ENCODE peak calls at places on chromosomes 2 and 18, in ten cellular contexts. One of them, this sample, is unnamed.

GRCh38 chr2:11775384-11775783 is 29.0 kb downstream of the LPIN1 start:
- DNase-seq in pancreas: no peak
- DNase-seq in heart left ventricle: no peak
- DNase-seq in mesendoderm: no peak
- DNase-seq in substantia nigra: no peak
- DNase-seq in GM23248: peak; percentile 78
- DNase-seq in CD8-positive, alpha-beta memory T cell: no peak
- DNase-seq in ovary: no peak
- DNase-seq in CD4-positive, alpha-beta T cell: no peak
- DNase-seq in tibial artery: no peak
- DNase-seq in this sample: no peak

GRCh38 chr2:31207790-31208189 is 9.5 kb downstream of the CAPN14 start:
- DNase-seq in heart left ventricle: no peak
- DNase-seq in tibial artery: no peak
- DNase-seq in GM23248: no peak
- DNase-seq in mesendoderm: peak; percentile 97
- DNase-seq in CD4-positive, alpha-beta T cell: no peak
- DNase-seq in ovary: no peak
- DNase-seq in substantia nigra: no peak
- DNase-seq in CD8-positive, alpha-beta memory T cell: no peak
- DNase-seq in pancreas: no peak
- DNase-seq in this sample: no peak

GRCh38 chr2:6083131-6083530 is 390.9 kb downstream of the SOX11 start:
- DNase-seq in CD8-positive, alpha-beta memory T cell: no peak
- DNase-seq in substantia nigra: no peak
- DNase-seq in heart left ventricle: no peak
- DNase-seq in tibial artery: no peak
- DNase-seq in GM23248: no peak
- DNase-seq in pancreas: no peak
- DNase-seq in mesendoderm: no peak
- DNase-seq in ovary: no peak
- DNase-seq in CD4-positive, alpha-beta T cell: no peak
- DNase-seq in this sample: no peak

GRCh38 chr2:161424179-161424763 is 8.2 kb downstream of the TBR1 start:
- DNase-seq in CD8-positive, alpha-beta memory T cell: no peak
- DNase-seq in CD4-positive, alpha-beta T cell: no peak
- DNase-seq in heart left ventricle: no peak
- DNase-seq in pancreas: no peak
- DNase-seq in GM23248: no peak
- DNase-seq in tibial artery: no peak
- DNase-seq in substantia nigra: no peak
- DNase-seq in mesendoderm: peak; percentile 49
- DNase-seq in ovary: no peak
- DNase-seq in this sample: no peak

GRCh38 chr2:38263293-38263692 is 113.8 kb downstream of the ATL2 start:
- DNase-seq in ovary: no peak
- DNase-seq in tibial artery: no peak
- DNase-seq in pancreas: no peak
- DNase-seq in mesendoderm: no peak
- DNase-seq in heart left ventricle: no peak
- DNase-seq in GM23248: no peak
- DNase-seq in CD8-positive, alpha-beta memory T cell: no peak
- DNase-seq in substantia nigra: no peak
- DNase-seq in CD4-positive, alpha-beta T cell: no peak
- DNase-seq in this sample: no peak

GRCh38 chr18:9429662-9429993 is 45.7 kb upstream of the RALBP1 start:
- DNase-seq in tibial artery: no peak
- DNase-seq in ovary: no peak
- DNase-seq in CD8-positive, alpha-beta memory T cell: no peak
- DNase-seq in pancreas: no peak
- DNase-seq in CD4-positive, alpha-beta T cell: no peak
- DNase-seq in mesendoderm: no peak
- DNase-seq in GM23248: peak; percentile 65
- DNase-seq in heart left ventricle: no peak
- DNase-seq in substantia nigra: no peak
- DNase-seq in this sample: no peak

GRCh38 chr18:78587626-78588600 is 391.7 kb upstream of the SALL3 start:
- DNase-seq in ovary: no peak
- DNase-seq in heart left ventricle: no peak
- DNase-seq in mesendoderm: no peak
- DNase-seq in tibial artery: no peak
- DNase-seq in pancreas: no peak
- DNase-seq in substantia nigra: no peak
- DNase-seq in GM23248: no peak
- DNase-seq in CD4-positive, alpha-beta T cell: no peak
- DNase-seq in CD8-positive, alpha-beta memory T cell: no peak
- DNase-seq in this sample: no peak

GRCh38 chr2:85862426-85862825 is 26.4 kb downstream of the ST3GAL5 start:
- DNase-seq in GM23248: no peak
- DNase-seq in substantia nigra: no peak
- DNase-seq in heart left ventricle: no peak
- DNase-seq in ovary: no peak
- DNase-seq in mesendoderm: no peak
- DNase-seq in CD4-positive, alpha-beta T cell: no peak
- DNase-seq in tibial artery: no peak
- DNase-seq in CD8-positive, alpha-beta memory T cell: peak; percentile 70
- DNase-seq in pancreas: no peak
- DNase-seq in this sample: no peak

GRCh38 chr2:46170011-46170410 is 127.2 kb upstream of the EPAS1 start:
- DNase-seq in tibial artery: no peak
- DNase-seq in mesendoderm: no peak
- DNase-seq in CD8-positive, alpha-beta memory T cell: no peak
- DNase-seq in ovary: no peak
- DNase-seq in CD4-positive, alpha-beta T cell: no peak
- DNase-seq in heart left ventricle: no peak
- DNase-seq in GM23248: no peak
- DNase-seq in substantia nigra: no peak
- DNase-seq in pancreas: no peak
- DNase-seq in this sample: no peak

GRCh38 chr2:11495844-11496271 is 29.9 kb upstream of the E2F6 start:
- DNase-seq in tibial artery: no peak
- DNase-seq in mesendoderm: peak; percentile 82
- DNase-seq in pancreas: no peak
- DNase-seq in CD4-positive, alpha-beta T cell: no peak
- DNase-seq in heart left ventricle: peak; percentile 47
- DNase-seq in GM23248: no peak
- DNase-seq in CD8-positive, alpha-beta memory T cell: no peak
- DNase-seq in ovary: peak; percentile 82
- DNase-seq in substantia nigra: peak; percentile 41
- DNase-seq in this sample: peak; percentile 44

GRCh38 chr2:173034143-173034542 is 41.5 kb upstream of the MAP3K20 start:
- DNase-seq in pancreas: no peak
- DNase-seq in ovary: no peak
- DNase-seq in tibial artery: no peak
- DNase-seq in CD8-positive, alpha-beta memory T cell: no peak
- DNase-seq in substantia nigra: no peak
- DNase-seq in GM23248: no peak
- DNase-seq in CD4-positive, alpha-beta T cell: no peak
- DNase-seq in heart left ventricle: peak; percentile 51
- DNase-seq in mesendoderm: no peak
- DNase-seq in this sample: no peak

GRCh38 chr2:164803772-164804466 is 37.7 kb downstream of the COBLL1 start:
- DNase-seq in mesendoderm: peak; percentile 93
- DNase-seq in GM23248: peak; percentile 66
- DNase-seq in tibial artery: no peak
- DNase-seq in heart left ventricle: no peak
- DNase-seq in substantia nigra: no peak
- DNase-seq in CD4-positive, alpha-beta T cell: no peak
- DNase-seq in ovary: no peak
- DNase-seq in pancreas: no peak
- DNase-seq in CD8-positive, alpha-beta memory T cell: no peak
- DNase-seq in this sample: no peak

DNA sequence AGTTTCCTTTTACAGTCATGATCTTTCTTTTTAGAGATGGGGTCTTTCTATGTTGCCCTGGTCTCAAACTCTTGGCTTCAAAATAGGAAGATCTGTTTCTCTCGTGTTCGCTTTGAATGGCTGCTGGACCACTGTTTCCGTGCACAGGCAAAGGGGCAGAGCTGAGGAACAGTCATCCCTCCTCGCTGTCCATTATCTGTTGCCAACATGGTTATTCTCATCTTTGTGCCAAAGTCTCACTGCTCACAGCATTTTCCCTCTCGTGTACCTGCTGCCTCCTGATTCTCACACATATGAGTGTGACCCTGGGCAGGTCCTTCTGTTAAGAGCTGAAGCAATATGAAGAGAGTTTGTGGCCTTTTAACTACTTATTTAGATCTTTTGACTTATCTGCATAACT is 28.0 kb upstream of the CCNYL1 start:
- DNase-seq in heart left ventricle: no peak
- DNase-seq in CD4-positive, alpha-beta T cell: no peak
- DNase-seq in CD8-positive, alpha-beta memory T cell: no peak
- DNase-seq in pancreas: no peak
- DNase-seq in substantia nigra: no peak
- DNase-seq in ovary: no peak
- DNase-seq in tibial artery: no peak
- DNase-seq in mesendoderm: no peak
- DNase-seq in GM23248: no peak
- DNase-seq in this sample: no peak
- H3K27ac ChIP-seq in heart left ventricle: no peak overlapping the region
- H3K27ac ChIP-seq in CD4-positive, alpha-beta T cell: no peak overlapping the region
- H3K27ac ChIP-seq in CD8-positive, alpha-beta memory T cell: no peak overlapping the region
- H3K27ac ChIP-seq in pancreas: no peak overlapping the region
- H3K27ac ChIP-seq in substantia nigra: no peak overlapping the region
- H3K27ac ChIP-seq in ovary: no peak overlapping the region
- H3K27ac ChIP-seq in tibial artery: no peak overlapping the region
- H3K27ac ChIP-seq in mesendoderm: no peak overlapping the region
- H3K27ac ChIP-seq in GM23248: no peak overlapping the region
- H3K27ac ChIP-seq in this sample: no peak overlapping the region

GRCh38 chr18:34543356-34543755 is 166.7 kb upstream of the DTNA start:
- DNase-seq in ovary: no peak
- DNase-seq in CD4-positive, alpha-beta T cell: no peak
- DNase-seq in pancreas: peak; percentile 52
- DNase-seq in mesendoderm: no peak
- DNase-seq in tibial artery: no peak
- DNase-seq in CD8-positive, alpha-beta memory T cell: no peak
- DNase-seq in heart left ventricle: no peak
- DNase-seq in substantia nigra: no peak
- DNase-seq in GM23248: no peak
- DNase-seq in this sample: no peak
- H3K27ac ChIP-seq in ovary: no peak overlapping the region
- H3K27ac ChIP-seq in CD4-positive, alpha-beta T cell: no peak overlapping the region
- H3K27ac ChIP-seq in pancreas: peak overlapping the region; percentile 84
- H3K27ac ChIP-seq in mesendoderm: no peak overlapping the region
- H3K27ac ChIP-seq in tibial artery: no peak overlapping the region
- H3K27ac ChIP-seq in CD8-positive, alpha-beta memory T cell: no peak overlapping the region
- H3K27ac ChIP-seq in heart left ventricle: no peak overlapping the region
- H3K27ac ChIP-seq in substantia nigra: no peak overlapping the region
- H3K27ac ChIP-seq in GM23248: no peak overlapping the region
- H3K27ac ChIP-seq in this sample: no peak overlapping the region

GRCh38 chr2:28164280-28164801 is 228.3 kb upstream of the FOSL2 start:
- DNase-seq in pancreas: no peak
- DNase-seq in tibial artery: no peak
- DNase-seq in heart left ventricle: peak; percentile 50
- DNase-seq in mesendoderm: no peak
- DNase-seq in CD8-positive, alpha-beta memory T cell: no peak
- DNase-seq in GM23248: no peak
- DNase-seq in ovary: no peak
- DNase-seq in CD4-positive, alpha-beta T cell: no peak
- DNase-seq in substantia nigra: no peak
- DNase-seq in this sample: no peak

GRCh38 chr2:28163028-28163427 is 229.6 kb upstream of the FOSL2 start:
- DNase-seq in substantia nigra: no peak
- DNase-seq in GM23248: no peak
- DNase-seq in pancreas: no peak
- DNase-seq in tibial artery: no peak
- DNase-seq in heart left ventricle: no peak
- DNase-seq in ovary: no peak
- DNase-seq in CD8-positive, alpha-beta memory T cell: no peak
- DNase-seq in CD4-positive, alpha-beta T cell: no peak
- DNase-seq in mesendoderm: no peak
- DNase-seq in this sample: no peak

GRCh38 chr2:28162538-28162937 is 230.1 kb upstream of the FOSL2 start:
- DNase-seq in CD4-positive, alpha-beta T cell: no peak
- DNase-seq in GM23248: no peak
- DNase-seq in tibial artery: no peak
- DNase-seq in CD8-positive, alpha-beta memory T cell: no peak
- DNase-seq in substantia nigra: no peak
- DNase-seq in pancreas: no peak
- DNase-seq in heart left ventricle: no peak
- DNase-seq in mesendoderm: no peak
- DNase-seq in ovary: no peak
- DNase-seq in this sample: no peak

GRCh38 chr2:28165087-28165652 is 227.5 kb upstream of the FOSL2 start:
- DNase-seq in substantia nigra: no peak
- DNase-seq in CD8-positive, alpha-beta memory T cell: no peak
- DNase-seq in CD4-positive, alpha-beta T cell: no peak
- DNase-seq in heart left ventricle: no peak
- DNase-seq in tibial artery: no peak
- DNase-seq in pancreas: no peak
- DNase-seq in ovary: no peak
- DNase-seq in mesendoderm: no peak
- DNase-seq in GM23248: no peak
- DNase-seq in this sample: no peak

GRCh38 chr2:28163627-28164279 is 228.9 kb upstream of the FOSL2 start:
- DNase-seq in GM23248: no peak
- DNase-seq in CD4-positive, alpha-beta T cell: no peak
- DNase-seq in substantia nigra: no peak
- DNase-seq in mesendoderm: no peak
- DNase-seq in CD8-positive, alpha-beta memory T cell: no peak
- DNase-seq in ovary: no peak
- DNase-seq in tibial artery: no peak
- DNase-seq in heart left ventricle: no peak
- DNase-seq in pancreas: no peak
- DNase-seq in this sample: no peak
- H3K27ac ChIP-seq in GM23248: no peak overlapping the region
- H3K27ac ChIP-seq in CD4-positive, alpha-beta T cell: no peak overlapping the region
- H3K27ac ChIP-seq in substantia nigra: no peak overlapping the region
- H3K27ac ChIP-seq in mesendoderm: no peak overlapping the region
- H3K27ac ChIP-seq in CD8-positive, alpha-beta memory T cell: no peak overlapping the region
- H3K27ac ChIP-seq in ovary: peak overlapping the region; percentile 16
- H3K27ac ChIP-seq in tibial artery: no peak overlapping the region
- H3K27ac ChIP-seq in heart left ventricle: peak overlapping the region; percentile 64
- H3K27ac ChIP-seq in pancreas: no peak overlapping the region
- H3K27ac ChIP-seq in this sample: no peak overlapping the region

DNA sequence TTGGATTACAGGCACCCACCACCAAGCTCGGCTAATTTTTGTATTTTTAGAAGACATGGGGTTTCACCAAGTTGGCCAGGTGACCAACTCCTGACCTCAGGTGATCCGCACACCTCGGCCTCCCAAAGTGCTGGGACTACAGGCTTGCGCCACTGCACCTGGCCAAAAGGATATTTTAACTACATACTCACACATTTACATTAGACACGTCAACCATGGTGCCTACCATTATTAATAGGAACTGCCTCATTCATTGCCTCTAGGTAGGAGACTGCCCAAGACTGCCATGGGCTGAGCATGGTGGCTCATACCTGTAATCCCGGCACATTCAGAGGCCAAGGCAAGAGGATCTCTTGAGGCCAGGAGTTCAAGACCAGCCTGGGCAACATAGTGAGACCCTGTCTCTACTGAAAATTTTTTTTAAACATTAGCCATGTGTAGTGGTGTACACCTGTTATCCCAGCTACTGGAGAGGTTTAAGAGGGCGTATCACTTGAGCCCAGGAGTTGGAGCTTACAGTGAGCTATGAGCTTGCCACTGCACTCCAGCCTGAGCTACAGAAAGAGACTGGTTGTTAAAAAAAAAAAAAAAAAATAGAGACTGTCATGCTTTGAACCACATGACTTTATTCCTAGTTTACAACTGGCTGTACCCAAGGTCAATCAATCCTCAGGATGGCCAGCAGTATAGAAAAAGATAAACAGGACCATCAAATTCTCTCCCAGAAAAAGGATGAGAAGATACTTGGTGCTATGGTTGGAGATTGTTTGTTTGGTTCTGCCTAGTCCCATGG is 31.1 kb upstream of the EPC2 start:
- DNase-seq in pancreas: no peak
- DNase-seq in substantia nigra: no peak
- DNase-seq in GM23248: no peak
- DNase-seq in CD8-positive, alpha-beta memory T cell: no peak
- DNase-seq in CD4-positive, alpha-beta T cell: no peak
- DNase-seq in ovary: no peak
- DNase-seq in heart left ventricle: no peak
- DNase-seq in mesendoderm: no peak
- DNase-seq in tibial artery: no peak
- DNase-seq in this sample: no peak
- H3K27ac ChIP-seq in pancreas: no peak overlapping the region
- H3K27ac ChIP-seq in substantia nigra: no peak overlapping the region
- H3K27ac ChIP-seq in GM23248: no peak overlapping the region
- H3K27ac ChIP-seq in CD8-positive, alpha-beta memory T cell: no peak overlapping the region
- H3K27ac ChIP-seq in CD4-positive, alpha-beta T cell: no peak overlapping the region
- H3K27ac ChIP-seq in ovary: no peak overlapping the region
- H3K27ac ChIP-seq in heart left ventricle: no peak overlapping the region
- H3K27ac ChIP-seq in mesendoderm: no peak overlapping the region
- H3K27ac ChIP-seq in tibial artery: no peak overlapping the region
- H3K27ac ChIP-seq in this sample: no peak overlapping the region